ENCODE peak calls at places on chromosomes 13 and 19, in seven cellular contexts. D is M059J, R is T1000, E is AG08395, V is T follicular helper cell, F is AG10803, K is AG09309. P is an unnamed sample.

GRCh38 chr19:1970003-1970805 is 29.2 kb downstream of the CSNK1G2 start:
- DNase-seq in D (peak; percentile 78), R (peak; percentile 48), E (peak; percentile 30), V (no peak), F (no peak), K (peak; percentile 2), P (no peak)

GRCh38 chr13:21603531-21604448 is at the start of gene MICU2:
- DNase-seq in D (peak; percentile 90), R (peak; percentile 98), E (peak; percentile 96), V (peak; percentile 91), F (peak; percentile 92), K (peak; percentile 73), P (peak; percentile 89)

GRCh38 chr13:113887700-113888201 is 23.9 kb upstream of the GAS6 start:
- DNase-seq in D (peak; percentile 24), R (no peak), E (peak; percentile 66), V (no peak), F (peak; percentile 97), K (no peak), P (no peak)

GRCh38 chr13:30020726-30021312 is 170.4 kb upstream of the UBL3 start:
- DNase-seq in D (peak; percentile 61), R (no peak), E (peak; percentile 30), V (no peak), F (peak; percentile 25), K (no peak), P (no peak)

GRCh38 chr13:28730762-28731161 is 12.0 kb upstream of the SLC46A3 start:
- DNase-seq in D (no peak), R (no peak), E (no peak), V (no peak), F (no peak), K (no peak), P (no peak)

GRCh38 chr13:108961542-108962125 is 332.2 kb downstream of the MYO16 start:
- DNase-seq in D (peak; percentile 44), R (no peak), E (peak; percentile 57), V (no peak), F (peak; percentile 69), K (peak; percentile 25), P (no peak)

GRCh38 chr19:8361921-8362793 is 1.8 kb upstream of the ANGPTL4 start:
- DNase-seq in D (peak; percentile 99), R (peak; percentile 89), E (peak; percentile 96), V (no peak), F (peak; percentile 98), K (peak; percentile 95), P (peak; percentile 84)

GRCh38 chr19:17504030-17504429 is 7.4 kb upstream of the PGLS start:
- DNase-seq in D (no peak), R (no peak), E (no peak), V (no peak), F (no peak), K (no peak), P (no peak)

P was measured in SJSA1.